ENCODE peak calls at places on chromosomes 7 and 10, in five cellular contexts. A is K562, K is GM12878, S is HepG2, O is H1. F is an unnamed sample.

GRCh38 chr10:57723305-57723704 is 544.4 kb downstream of the IPMK start:
- DNase-seq in O (no peak), S (no peak), A (no peak), K (no peak), F (no peak)

GRCh38 chr10:84214612-84215235 is 10.6 kb downstream of the LRIT2 start:
- DNase-seq in A (peak; percentile 75), K (no peak), S (peak; percentile 24), O (peak; percentile 84), F (no peak)

GRCh38 chr7:12244129-12244528 is 33.0 kb downstream of the TMEM106B start:
- DNase-seq in A (no peak), S (peak; percentile 43), K (no peak), O (peak; percentile 47), F (peak; percentile 80)

GRCh38 chr7:80719261-80719660 is 80.8 kb downstream of the CD36 start:
- DNase-seq in S (no peak), K (no peak), A (no peak), O (no peak), F (no peak)

GRCh38 chr7:70349819-70350218 is 751.5 kb downstream of the AUTS2 start:
- DNase-seq in O (no peak), A (no peak), K (no peak), S (no peak), F (no peak)

GRCh38 chr7:1144269-1144771 is 15.7 kb downstream of the ZFAND2A start:
- DNase-seq in S (peak; percentile 25), K (no peak), O (no peak), A (no peak), F (peak; percentile 62)

GRCh38 chr7:45677311-45677900 is 103.2 kb downstream of the ADCY1 start:
- DNase-seq in S (no peak), O (peak; percentile 8), K (no peak), A (no peak), F (no peak)

GRCh38 chr7:5997210-5997808 is 11.5 kb downstream of the PMS2 start:
- DNase-seq in S (peak; percentile 66), O (no peak), K (no peak), A (peak; percentile 30), F (peak; percentile 19)

GRCh38 chr10:121002586-121003205 is 151.5 kb downstream of the WDR11 start:
- DNase-seq in A (no peak), S (no peak), O (no peak), K (no peak), F (no peak)

GRCh38 chr10:122116331-122116730 is 127.4 kb downstream of the TACC2 start:
- DNase-seq in K (no peak), S (peak; percentile 26), A (no peak), O (no peak), F (no peak)

GRCh38 chr7:7969306-7970112 is 913 bp downstream of the GLCCI1 start:
- DNase-seq in S (no peak), A (no peak), O (peak; percentile 66), K (no peak), F (peak; percentile 67)

GRCh38 chr7:111029574-111030357 is 61.2 kb upstream of the LRRN3 start:
- DNase-seq in K (peak; percentile 13), A (no peak), S (peak; percentile 20), O (no peak), F (no peak)
- TF ChIP-seq JUND in K (no peak), A (no peak), S (no peak), O (no peak), F (no peak)

GRCh38 chr10:131658476-131659110 is 242.2 kb upstream of the PPP2R2D start:
- DNase-seq in O (no peak), K (no peak), S (no peak), A (no peak), F (no peak)
- TF ChIP-seq JUND in O (no peak), K (no peak), S (no peak), A (no peak), F (no peak)

GRCh38 chr7:121139427-121139826 is 150.9 kb downstream of the CPED1 start:
- DNase-seq in A (no peak), K (no peak), O (no peak), S (no peak), F (no peak)
- TF ChIP-seq JUND in A (no peak), K (no peak), O (no peak), S (no peak), F (no peak)

GRCh38 chr7:26426096-26426495 is 134.4 kb downstream of the SNX10 start:
- DNase-seq in A (no peak), S (no peak), K (no peak), O (no peak), F (no peak)

GRCh38 chr7:26419198-26419597 is 127.5 kb downstream of the SNX10 start:
- DNase-seq in A (no peak), O (no peak), K (no peak), S (no peak), F (no peak)

GRCh38 chr7:26422761-26423160 is 131.1 kb downstream of the SNX10 start:
- DNase-seq in O (no peak), A (no peak), S (no peak), K (no peak), F (no peak)

GRCh38 chr7:26420600-26420999 is 128.9 kb downstream of the SNX10 start:
- DNase-seq in K (no peak), S (no peak), O (no peak), A (no peak), F (no peak)

GRCh38 chr7:26423436-26423835 is 131.8 kb downstream of the SNX10 start:
- DNase-seq in A (no peak), K (no peak), S (no peak), O (no peak), F (no peak)
- TF ChIP-seq JUND in A (no peak), K (no peak), S (no peak), O (no peak), F (no peak)

DNA sequence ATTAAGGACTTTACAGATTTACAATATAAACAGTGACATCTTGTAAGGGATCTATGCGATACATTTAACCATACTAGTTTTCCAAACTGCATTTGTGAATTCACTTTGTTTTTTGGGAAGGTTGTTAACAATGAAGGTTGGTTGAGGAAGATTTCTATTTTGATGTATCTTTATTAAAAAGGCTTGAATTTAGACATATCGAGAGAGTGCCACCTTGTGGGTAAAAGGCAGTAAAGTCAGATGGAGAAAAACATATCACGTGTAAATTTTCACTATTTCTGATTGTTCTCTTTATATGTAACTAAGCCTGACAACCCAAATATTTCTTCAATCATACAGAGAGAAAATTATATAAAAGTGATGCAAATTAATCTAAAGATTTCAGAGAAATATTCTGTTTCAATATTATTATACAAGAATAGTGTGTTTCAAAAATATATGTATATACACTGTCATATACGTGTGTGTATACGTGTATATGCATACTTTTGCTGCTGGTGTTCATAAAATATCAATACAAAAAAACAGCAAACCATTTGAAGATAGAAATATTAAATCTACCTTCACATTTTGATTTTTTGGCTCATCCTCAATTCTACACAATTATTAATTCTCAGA is 988.6 kb downstream of the SORCS1 start:
- DNase-seq in O (no peak), K (no peak), S (no peak), A (peak; percentile 4), F (peak; percentile 15)
- TF ChIP-seq JUND in O (no peak), K (no peak), S (no peak), A (no peak), F (no peak)

DNA sequence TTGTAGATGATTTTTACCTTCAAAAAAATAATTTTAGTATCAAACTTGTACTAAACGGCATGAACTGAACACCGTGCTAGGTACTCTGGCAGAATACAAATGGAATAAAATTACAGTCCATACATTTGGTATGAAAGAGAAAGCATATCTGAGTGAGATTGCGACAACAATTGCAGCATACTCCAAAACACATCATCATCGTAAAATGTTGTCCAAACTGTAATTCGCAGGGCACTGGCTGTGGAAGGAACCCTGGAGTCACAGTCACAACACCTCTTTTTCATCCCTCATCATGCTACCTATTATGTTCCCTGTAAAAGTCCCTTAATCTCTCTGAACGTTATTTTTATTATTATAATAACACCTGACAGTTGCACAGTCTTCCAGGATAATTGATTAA is 13.5 kb downstream of the CREM start:
- DNase-seq in A (no peak), S (no peak), K (no peak), O (no peak), F (no peak)
- TF ChIP-seq JUND in A (no peak), S (no peak), K (no peak), O (no peak), F (no peak)

DNA sequence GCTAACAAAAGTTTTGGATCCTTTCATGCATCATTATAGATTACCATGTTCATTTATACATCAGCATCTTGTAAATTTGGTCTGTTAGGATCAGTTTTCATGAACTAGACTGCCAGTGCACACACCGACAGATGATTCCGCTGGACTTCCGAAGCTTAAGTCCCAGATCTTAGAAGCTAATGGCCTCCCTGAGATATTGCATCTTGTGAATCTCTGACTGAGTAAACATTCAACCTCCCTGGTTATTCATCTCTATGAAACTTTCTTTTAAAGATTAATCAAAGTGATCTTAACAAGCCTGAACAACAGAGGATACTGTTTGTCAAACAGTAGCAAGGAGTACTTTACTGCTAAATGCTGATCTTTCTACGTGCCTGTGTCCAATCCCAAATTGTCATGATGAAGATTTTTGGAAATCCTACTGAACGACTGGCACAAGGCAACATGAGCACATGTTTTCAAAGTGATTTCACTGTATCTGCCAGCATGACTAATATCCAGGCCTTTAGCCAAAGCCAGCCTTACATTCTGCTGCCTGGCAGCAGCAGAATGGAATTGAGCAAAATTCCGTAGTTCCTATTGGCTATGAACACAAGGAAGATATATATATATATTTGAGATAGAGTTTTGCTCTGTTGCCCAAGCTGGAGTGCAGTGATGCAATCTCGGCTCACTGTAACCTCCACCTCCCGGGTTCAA is 91.3 kb upstream of the ANK3 start:
- DNase-seq in A (no peak), O (no peak), K (no peak), S (no peak), F (no peak)
- TF ChIP-seq JUND in A (no peak), O (no peak), K (no peak), S (no peak), F (no peak)

GRCh38 chr7:135616136-135616535 is 46.2 kb upstream of the STMP1 start:
- DNase-seq in S (no peak), A (no peak), K (no peak), O (no peak), F (no peak)

GRCh38 chr7:135620447-135620846 is 41.9 kb upstream of the STMP1 start:
- DNase-seq in K (no peak), S (no peak), O (no peak), A (no peak), F (no peak)

GRCh38 chr7:135618510-135618909 is 43.8 kb upstream of the STMP1 start:
- DNase-seq in S (no peak), K (no peak), O (no peak), A (no peak), F (no peak)

GRCh38 chr7:135617781-135618180 is 44.5 kb upstream of the STMP1 start:
- DNase-seq in K (no peak), A (no peak), S (no peak), O (no peak), F (no peak)

DNA sequence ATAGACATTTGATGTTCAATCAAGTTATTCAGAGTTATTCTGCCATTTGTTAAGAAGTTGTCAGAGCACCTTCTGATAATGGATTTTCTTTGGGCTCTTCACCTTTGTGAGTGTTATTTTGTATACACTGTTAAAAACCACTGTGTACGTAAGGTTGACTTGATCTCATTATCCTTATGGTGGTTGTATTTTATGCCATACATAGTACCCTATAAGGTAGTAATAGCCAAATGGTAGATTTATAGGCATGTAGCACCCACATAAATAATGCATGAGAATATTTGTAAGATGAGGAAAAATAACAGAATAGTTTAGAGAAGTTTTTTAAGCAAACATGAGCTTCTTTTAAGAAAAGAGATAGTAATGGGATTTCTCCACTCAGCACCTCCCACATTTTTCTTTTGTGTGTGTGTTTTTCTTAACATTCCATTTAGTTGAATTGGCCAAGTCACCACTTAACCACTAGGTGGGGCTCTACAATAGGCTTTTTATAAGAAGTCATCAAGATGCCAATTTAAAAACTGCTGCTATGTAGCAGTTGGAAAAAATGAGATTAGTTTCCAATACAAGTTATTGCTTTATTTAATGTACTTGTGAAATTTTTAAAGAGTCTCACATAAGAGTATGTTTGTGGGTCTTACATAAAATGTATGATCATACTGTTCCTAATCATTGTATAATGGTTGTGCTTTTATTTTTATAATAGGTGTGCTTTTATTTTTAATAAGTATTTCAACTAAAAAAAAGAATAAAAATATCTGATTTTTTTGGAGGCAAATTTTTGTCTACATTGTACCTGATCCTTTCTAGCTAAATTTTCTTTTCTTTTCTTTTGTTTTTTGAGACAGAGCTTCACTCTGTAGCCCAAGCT is 41.1 kb upstream of the STMP1 start:
- DNase-seq in S (peak; percentile 74), A (peak; percentile 39), K (no peak), O (no peak), F (peak; percentile 5)
- TF ChIP-seq JUND in S (no peak), A (no peak), K (no peak), O (no peak), F (no peak)

F was measured in T47D.